ENCODE peak calls at places on chromosomes 16 and 17, in nine cellular contexts. B is HCT116, Q is fibroblast of lung, X is GM23248, D is GM23338, H is PC-3, Y is mammary epithelial cell, N is neural progenitor cell, J is astrocyte. U is an unnamed sample.

GRCh38 chr16:48526058-48526957 is 83.7 kb downstream of the N4BP1 start:
- DNase-seq in J (no peak), N (peak), H (peak), Q (peak), B (peak), X (no peak), D (peak), Y (peak), U (no peak)

GRCh38 chr16:70608516-70608915 is 37.8 kb upstream of the IL34 start:
- DNase-seq in B (no peak), D (no peak), X (no peak), N (no peak), J (no peak), Y (peak), H (peak), Q (no peak), U (no peak)

GRCh38 chr16:12532871-12533610 is 270.6 kb downstream of the CPPED1 start:
- DNase-seq in H (no peak), D (no peak), B (no peak), X (no peak), N (no peak), Y (no peak), Q (no peak), J (no peak), U (no peak)

GRCh38 chr17:27494192-27495091 is 38.2 kb downstream of the KSR1 start:
- DNase-seq in Y (peak), B (peak), N (peak), H (peak), X (peak), D (peak), Q (peak), J (peak), U (peak)

GRCh38 chr16:70402916-70403659 is 35.8 kb downstream of the ST3GAL2 start:
- DNase-seq in N (no peak), Y (peak), D (no peak), Q (peak), H (no peak), J (no peak), B (no peak), X (peak), U (no peak)

GRCh38 chr17:65910836-65911235 is 281.1 kb downstream of the CEP112 start:
- DNase-seq in X (no peak), N (no peak), D (no peak), H (no peak), Y (no peak), J (no peak), Q (no peak), B (no peak), U (no peak)

GRCh38 chr17:76075364-76076099 is 951 bp downstream of the GALR2 start:
- DNase-seq in Q (no peak), Y (peak), H (no peak), D (peak), J (no peak), B (no peak), X (peak), N (peak), U (no peak)

GRCh38 chr16:89268585-89268984 is 51.1 kb downstream of the ZNF778 start:
- DNase-seq in Y (no peak), D (no peak), Q (no peak), N (no peak), X (no peak), B (no peak), H (no peak), J (no peak), U (no peak)

GRCh38 chr17:29579866-29580771 is 9.3 kb downstream of the GIT1 start:
- DNase-seq in N (peak), Q (peak), B (peak), D (peak), J (peak), H (peak), X (peak), Y (peak), U (peak)

GRCh38 chr17:80123791-80124190 is 22.4 kb downstream of the GAA start:
- DNase-seq in Q (peak), Y (peak), N (no peak), H (peak), B (no peak), X (peak), J (peak), D (no peak), U (no peak)

GRCh38 chr17:80117491-80118401 is 16.4 kb downstream of the GAA start:
- DNase-seq in Y (no peak), X (no peak), H (no peak), D (no peak), J (no peak), B (no peak), N (no peak), Q (no peak), U (no peak)

GRCh38 chr17:31581491-31581890 is 190.0 kb downstream of the RAB11FIP4 start:
- DNase-seq in B (no peak), X (peak), J (no peak), D (no peak), N (no peak), Q (peak), Y (no peak), H (no peak), U (peak)

GRCh38 chr17:78230996-78231931 is at the start of gene TMEM235:
- DNase-seq in N (peak), B (no peak), Y (no peak), H (no peak), D (peak), Q (no peak), J (no peak), X (no peak), U (no peak)

GRCh38 chr16:10597184-10597583 is 16.8 kb upstream of the EMP2 start:
- DNase-seq in H (no peak), X (no peak), Y (no peak), N (no peak), D (no peak), B (no peak), J (no peak), Q (no peak), U (no peak)

GRCh38 chr17:71632328-71632727 is 488.5 kb upstream of the SOX9 start:
- DNase-seq in N (no peak), H (peak), Q (peak), X (peak), J (peak), D (no peak), B (peak), Y (peak), U (no peak)

GRCh38 chr16:50244504-50245416 is 21.6 kb upstream of the ADCY7 start:
- DNase-seq in X (no peak), D (peak), Y (no peak), Q (no peak), N (peak), J (no peak), H (peak), B (no peak), U (no peak)

GRCh38 chr17:50210249-50211225 is 9.1 kb upstream of the COL1A1 start:
- DNase-seq in X (peak), D (peak), H (peak), J (peak), Y (peak), B (no peak), Q (peak), N (peak), U (peak)

GRCh38 chr16:26731729-26732128 is 335.0 kb upstream of the C16orf82 start:
- DNase-seq in X (no peak), J (no peak), Y (no peak), B (no peak), H (no peak), N (no peak), D (no peak), Q (no peak), U (no peak)

GRCh38 chr16:17328971-17329370 is 141.8 kb downstream of the XYLT1 start:
- DNase-seq in D (no peak), B (no peak), H (no peak), J (no peak), X (peak), N (no peak), Q (no peak), Y (no peak), U (no peak)

GRCh38 chr17:35373984-35374765 is 754 bp upstream of the SLFN11 start:
- DNase-seq in Y (peak), H (peak), J (peak), Q (peak), B (no peak), N (peak), D (peak), X (peak), U (no peak)

GRCh38 chr16:71441348-71441781 is 489 bp downstream of the TLE7 start:
- DNase-seq in H (no peak), B (no peak), Y (no peak), X (no peak), D (peak), J (no peak), Q (no peak), N (no peak), U (no peak)

GRCh38 chr16:17970816-17971291 is 365.7 kb downstream of the NPIPA8 start:
- DNase-seq in H (no peak), Q (no peak), B (no peak), Y (no peak), N (no peak), X (peak), J (no peak), D (peak), U (no peak)

GRCh38 chr16:27195941-27196595 is 7.3 kb upstream of the KDM8 start:
- DNase-seq in Q (no peak), B (no peak), D (no peak), Y (no peak), N (no peak), X (no peak), J (no peak), H (no peak), U (no peak)

GRCh38 chr17:8300629-8301242 is 5.5 kb upstream of the SLC25A35 start:
- DNase-seq in Y (peak), X (peak), D (peak), Q (peak), J (peak), N (peak), B (peak), H (peak), U (peak)

GRCh38 chr17:8304181-8304910 is 5.7 kb upstream of the ARHGEF15 start:
- DNase-seq in X (no peak), J (no peak), N (no peak), D (peak), H (no peak), Q (no peak), Y (no peak), B (no peak), U (no peak)

GRCh38 chr17:8294814-8295316 is 335 bp downstream of the SLC25A35 start:
- DNase-seq in Y (no peak), B (no peak), H (no peak), J (no peak), D (no peak), X (no peak), Q (no peak), N (peak), U (no peak)

GRCh38 chr17:8294361-8294760 is 839 bp downstream of the SLC25A35 start:
- DNase-seq in X (no peak), Y (no peak), J (no peak), H (no peak), B (no peak), Q (no peak), N (no peak), D (no peak), U (no peak)

GRCh38 chr17:8300226-8300625 is 5.0 kb upstream of the SLC25A35 start:
- DNase-seq in B (no peak), D (no peak), Q (no peak), H (no peak), X (no peak), Y (no peak), J (no peak), N (no peak), U (no peak)
- H2AFZ ChIP-seq in B (peak), D (no peak), Q (no peak), H (peak), X (peak), Y (no peak), J (no peak), N (peak), U (no peak)

GRCh38 chr16:3182608-3183444 is 5.2 kb upstream of the OR1F1 start:
- DNase-seq in B (no peak), Y (peak), X (peak), Q (peak), D (peak), H (peak), N (peak), J (no peak), U (peak)
- TF ChIP-seq EZH2 in B (no peak), Y (no peak), X (no peak), Q (peak), D (peak), H (no peak), N (no peak), J (peak), U (no peak)

GRCh38 chr17:58531122-58531521 is 16.7 kb upstream of the MTMR4 start:
- DNase-seq in B (no peak), Y (no peak), D (peak), J (no peak), X (no peak), N (peak), Q (no peak), H (no peak), U (no peak)
- H2AFZ ChIP-seq in B (no peak), Y (peak), D (peak), J (peak), X (no peak), N (peak), Q (no peak), H (peak), U (no peak)

GRCh38 chr17:74353446-74354060 is 8.1 kb downstream of the BTBD17 start:
- DNase-seq in Y (no peak), J (no peak), Q (no peak), N (no peak), H (no peak), X (no peak), B (no peak), D (no peak), U (no peak)

GRCh38 chr17:74356640-74357465 is 4.8 kb downstream of the BTBD17 start:
- DNase-seq in B (no peak), X (peak), H (peak), J (no peak), Q (no peak), N (no peak), D (peak), Y (no peak), U (no peak)

GRCh38 chr17:74354123-74354522 is 7.5 kb downstream of the BTBD17 start:
- DNase-seq in D (peak), Y (no peak), J (no peak), Q (peak), H (peak), X (peak), N (peak), B (peak), U (no peak)

GRCh38 chr17:74355065-74355464 is 6.6 kb downstream of the BTBD17 start:
- DNase-seq in N (no peak), X (no peak), B (no peak), H (no peak), Q (no peak), D (no peak), J (no peak), Y (no peak), U (no peak)

GRCh38 chr17:74354561-74354960 is 7.1 kb downstream of the BTBD17 start:
- DNase-seq in X (no peak), J (no peak), Q (no peak), D (no peak), B (no peak), N (no peak), H (no peak), Y (no peak), U (no peak)
- TF ChIP-seq EZH2 in X (no peak), J (no peak), Q (no peak), D (no peak), B (no peak), N (peak), H (no peak), Y (no peak), U (no peak)

GRCh38 chr16:84820305-84820684 is 510 bp downstream of the CRISPLD2 start:
- DNase-seq in Q (no peak), N (no peak), Y (no peak), H (peak), D (no peak), J (no peak), B (no peak), X (peak), U (no peak)
- H2AFZ ChIP-seq in Q (no peak), N (peak), Y (peak), H (peak), D (peak), J (peak), B (peak), X (peak), U (no peak)

GRCh38 chr17:61454932-61455753 is 2.9 kb downstream of the TBX4 start:
- DNase-seq in J (no peak), B (no peak), Y (no peak), X (no peak), Q (no peak), N (peak), H (no peak), D (peak), U (no peak)

GRCh38 chr17:61452301-61453290 is at the start of gene TBX4:
- DNase-seq in Q (no peak), N (peak), Y (no peak), D (peak), B (no peak), J (no peak), X (no peak), H (no peak), U (no peak)

GRCh38 chr17:61455754-61456681 is 3.8 kb downstream of the TBX4 start:
- DNase-seq in X (no peak), Y (no peak), B (no peak), D (peak), N (peak), J (no peak), H (no peak), Q (no peak), U (no peak)

GRCh38 chr17:61453563-61453962 is 1.3 kb downstream of the TBX4 start:
- DNase-seq in X (no peak), H (peak), Q (no peak), N (no peak), J (peak), Y (peak), B (no peak), D (no peak), U (peak)

GRCh38 chr17:61454095-61454931 is 2.1 kb downstream of the TBX4 start:
- DNase-seq in Y (no peak), H (no peak), J (no peak), X (peak), Q (no peak), D (peak), B (no peak), N (peak), U (no peak)
- TF ChIP-seq EZH2 in Y (no peak), H (no peak), J (peak), X (peak), Q (no peak), D (peak), B (no peak), N (peak), U (peak)

DNA sequence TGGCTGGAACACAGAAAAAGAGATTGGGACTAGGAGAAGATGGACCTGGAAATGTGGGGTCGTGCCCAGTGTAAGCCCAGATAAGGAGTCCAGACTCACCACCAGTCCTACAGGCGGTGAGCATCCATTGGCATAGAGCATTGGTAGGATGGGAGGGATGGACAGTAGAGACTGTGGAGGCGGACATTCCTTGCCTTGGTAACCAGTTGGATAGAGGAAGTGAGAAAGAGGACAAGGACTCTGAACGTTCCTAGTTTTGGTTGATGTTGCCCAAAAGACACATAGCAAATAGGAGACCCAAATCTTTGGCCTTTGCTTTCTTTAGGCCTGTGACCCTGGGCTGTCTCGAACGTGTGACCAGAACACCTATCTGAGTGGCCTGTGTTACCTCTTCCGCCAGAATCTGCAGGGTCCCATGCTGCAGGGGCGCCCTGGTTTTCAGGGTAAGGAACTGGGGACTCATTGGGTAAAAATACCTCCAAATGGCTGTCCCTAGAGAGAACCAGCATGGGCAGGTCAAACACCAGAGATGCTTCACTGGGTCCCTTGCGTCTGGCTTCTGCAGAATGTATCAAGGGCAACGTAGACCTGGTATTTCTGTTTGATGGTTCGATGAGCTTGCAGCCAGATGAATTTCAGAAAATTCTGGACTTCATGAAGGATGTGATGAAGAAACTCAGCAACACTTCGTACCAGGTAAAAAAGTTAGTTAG is 6.4 kb downstream of the ITGAL start:
- DNase-seq in N (no peak), X (no peak), J (no peak), Q (no peak), B (no peak), Y (no peak), D (no peak), H (no peak), U (no peak)
- H2AFZ ChIP-seq in N (no peak), X (no peak), J (no peak), Q (no peak), B (no peak), Y (no peak), D (no peak), H (no peak), U (no peak)

GRCh38 chr17:1545618-1546017 is 17.0 kb downstream of the PITPNA start:
- DNase-seq in J (no peak), H (no peak), N (no peak), D (no peak), Q (no peak), B (no peak), X (no peak), Y (peak), U (no peak)
- TF ChIP-seq EZH2 in J (no peak), H (no peak), N (no peak), D (no peak), Q (no peak), B (no peak), X (no peak), Y (no peak), U (no peak)

DNA sequence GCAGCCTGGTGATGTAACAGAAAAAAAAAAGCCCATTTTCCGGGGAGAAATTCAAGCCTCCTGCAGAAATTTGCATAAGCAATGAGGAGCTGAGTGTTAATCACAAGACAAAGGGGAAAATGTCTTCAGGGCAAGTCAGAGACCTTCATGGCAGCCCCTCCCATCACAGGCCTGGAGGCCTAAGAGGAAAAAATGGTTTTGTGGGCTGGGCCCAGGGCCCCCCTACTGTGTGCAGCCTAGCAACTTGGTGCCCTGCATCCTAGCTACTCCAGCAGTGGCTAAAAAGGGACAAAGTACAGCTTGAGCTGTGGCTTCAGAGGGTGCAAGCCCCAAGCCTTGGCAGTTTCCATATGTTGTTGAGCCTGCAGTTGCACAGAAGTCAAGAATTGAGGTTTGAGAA is 49.7 kb downstream of the AHSP start:
- DNase-seq in H (no peak), X (no peak), B (no peak), J (no peak), D (no peak), Y (no peak), N (no peak), Q (no peak), U (no peak)
- H2AFZ ChIP-seq in H (no peak), X (no peak), B (no peak), J (no peak), D (no peak), Y (no peak), N (no peak), Q (no peak), U (no peak)

U was measured in endothelial cell of umbilical vein.